ENCODE peak calls at places on chromosomes 12 and 14, in eight cellular contexts. C is tibial nerve, Z is HT-29, D is H4, E is H9, Q is neuronal stem cell, N is stromal cell of bone marrow, Y is NCI-H2081. X is an unnamed sample.

GRCh38 chr12:77324763-77325468 is 259.5 kb upstream of the E2F7 start:
- DNase-seq in C (peak), Z (peak), D (peak), E (peak), Q (peak), N (peak), Y (peak), X (peak)

GRCh38 chr12:120126635-120127005 is 10.1 kb upstream of the RAB35 start:
- DNase-seq in C (peak), Z (no peak), D (no peak), E (no peak), Q (no peak), N (peak), Y (no peak), X (no peak)

GRCh38 chr12:65868878-65869277 is 44.6 kb downstream of the HMGA2 start:
- DNase-seq in C (no peak), Z (no peak), D (no peak), E (no peak), Q (no peak), N (no peak), Y (no peak), X (no peak)

GRCh38 chr12:24960222-24960855 is 11.4 kb upstream of the BCAT1 start:
- DNase-seq in C (no peak), Z (peak), D (peak), E (peak), Q (no peak), N (peak), Y (no peak), X (no peak)

GRCh38 chr12:110012137-110012536 is 12.9 kb downstream of the ANKRD13A start:
- DNase-seq in C (no peak), Z (no peak), D (no peak), E (no peak), Q (no peak), N (no peak), Y (no peak), X (no peak)

GRCh38 chr12:7130791-7131501 is 775 bp downstream of the CLSTN3 start:
- DNase-seq in C (peak), Z (peak), D (peak), E (peak), Q (no peak), N (peak), Y (peak), X (no peak)

GRCh38 chr12:12282761-12283160 is 15.9 kb upstream of the LRP6 start:
- DNase-seq in C (no peak), Z (peak), D (no peak), E (no peak), Q (no peak), N (no peak), Y (no peak), X (no peak)

GRCh38 chr14:98494582-98494981 is 777.4 kb downstream of the BCL11B start:
- DNase-seq in C (no peak), Z (no peak), D (peak), E (no peak), Q (no peak), N (peak), Y (no peak), X (no peak)

GRCh38 chr12:121490401-121491257 is 90.2 kb downstream of the KDM2B start:
- DNase-seq in C (no peak), Z (no peak), D (no peak), E (peak), Q (no peak), N (no peak), Y (no peak), X (no peak)

GRCh38 chr12:56880416-56881035 is 53.7 kb downstream of the SDR9C7 start:
- DNase-seq in C (no peak), Z (no peak), D (no peak), E (no peak), Q (no peak), N (no peak), Y (no peak), X (no peak)

GRCh38 chr14:101459392-101459900 is 101.8 kb upstream of the DIO3 start:
- DNase-seq in C (no peak), Z (no peak), D (no peak), E (peak), Q (peak), N (no peak), Y (no peak), X (peak)

GRCh38 chr12:46675736-46676135 is 150.1 kb downstream of the SLC38A4 start:
- DNase-seq in C (no peak), Z (peak), D (peak), E (no peak), Q (peak), N (peak), Y (peak), X (no peak)

GRCh38 chr12:105253882-105254513 is 18.0 kb upstream of the APPL2 start:
- DNase-seq in C (no peak), Z (no peak), D (peak), E (no peak), Q (no peak), N (peak), Y (no peak), X (no peak)

GRCh38 chr12:94329366-94329765 is 130.3 kb downstream of the CEP83 start:
- DNase-seq in C (no peak), Z (peak), D (no peak), E (no peak), Q (no peak), N (peak), Y (no peak), X (no peak)

GRCh38 chr12:6779667-6780459 is 7.5 kb downstream of the LAG3 start:
- DNase-seq in C (no peak), Z (no peak), D (no peak), E (no peak), Q (no peak), N (no peak), Y (no peak), X (no peak)

GRCh38 chr12:116368196-116369194 is 91.0 kb upstream of the MED13L start:
- DNase-seq in C (no peak), Z (peak), D (no peak), E (no peak), Q (no peak), N (no peak), Y (no peak), X (no peak)

X was measured in suprapubic skin.